ENCODE peak calls at places on chromosome 5, in seven cellular contexts. K, B, I, D, N, H and M are unnamed samples.

GRCh38 chr5:75335952-75336624 is 932 bp upstream of the HMGCR start:
- DNase-seq in N (peak; percentile 63), D (peak; percentile 77), K (no peak), I (no peak), B (peak; percentile 81), H (peak; percentile 90), M (peak; percentile 73)

GRCh38 chr5:129460121-129460950 is at the start of gene ADAMTS19:
- DNase-seq in I (peak; percentile 59), K (peak; percentile 18), N (peak; percentile 29), H (peak; percentile 14), D (peak; percentile 19), B (no peak), M (peak; percentile 61)

GRCh38 chr5:109146611-109147010 is 263.2 kb downstream of the PJA2 start:
- DNase-seq in B (no peak), D (no peak), K (no peak), I (no peak), N (no peak), H (no peak), M (no peak)

GRCh38 chr5:121144764-121145163 is 680.7 kb downstream of the PRR16 start:
- DNase-seq in N (no peak), I (no peak), H (no peak), K (no peak), B (no peak), D (no peak), M (no peak)

GRCh38 chr5:61569353-61569752 is 237.3 kb downstream of the ZSWIM6 start:
- DNase-seq in B (no peak), N (no peak), D (no peak), I (peak; percentile 75), H (no peak), K (peak; percentile 43), M (no peak)

GRCh38 chr5:181241393-181241975 is 2.2 kb downstream of the RACK1 start:
- DNase-seq in K (no peak), B (no peak), H (peak; percentile 64), I (no peak), N (no peak), D (no peak), M (peak; percentile 29)

GRCh38 chr5:54986269-54986654 is 869 bp upstream of the ESM1 start:
- DNase-seq in H (no peak), I (no peak), B (no peak), K (no peak), D (no peak), N (no peak), M (no peak)

GRCh38 chr5:1065891-1066650 is 45.8 kb downstream of the SLC12A7 start:
- DNase-seq in D (no peak), N (no peak), B (no peak), I (peak; percentile 41), H (no peak), K (peak; percentile 10), M (peak; percentile 13)

GRCh38 chr5:67211926-67212325 is 15.3 kb upstream of the CD180 start:
- DNase-seq in I (no peak), N (no peak), K (no peak), D (peak; percentile 59), H (peak; percentile 48), B (no peak), M (no peak)

GRCh38 chr5:134003957-134004625 is 684 bp downstream of the VDAC1 start:
- DNase-seq in I (peak; percentile 87), D (no peak), N (peak; percentile 36), K (peak; percentile 69), H (peak; percentile 49), B (no peak), M (peak; percentile 82)

GRCh38 chr5:131747180-131748105 is 49.4 kb downstream of the FNIP1 start:
- DNase-seq in K (no peak), H (no peak), I (no peak), N (no peak), D (no peak), B (no peak), M (no peak)

GRCh38 chr5:39138182-39138487 is 63.9 kb upstream of the RICTOR start:
- DNase-seq in I (no peak), B (no peak), D (no peak), H (no peak), N (no peak), K (no peak), M (no peak)

GRCh38 chr5:165642366-165642765 is 2136.9 kb downstream of the MAT2B start:
- DNase-seq in D (no peak), I (no peak), N (no peak), B (no peak), K (no peak), H (no peak), M (no peak)

GRCh38 chr5:154421868-154422267 is 23.9 kb upstream of the SAP30L start:
- DNase-seq in N (peak; percentile 61), B (no peak), I (no peak), H (peak; percentile 37), K (no peak), D (no peak), M (peak; percentile 58)

GRCh38 chr5:34571380-34572041 is 84.6 kb upstream of the RAI14 start:
- DNase-seq in D (peak; percentile 75), N (no peak), I (no peak), H (no peak), B (no peak), K (no peak), M (no peak)

GRCh38 chr5:148179234-148179824 is 11.0 kb downstream of the SPINK14 start:
- DNase-seq in I (no peak), D (peak; percentile 11), H (peak; percentile 71), K (no peak), B (peak; percentile 15), N (no peak), M (peak; percentile 12)

GRCh38 chr5:169980418-169981053 is at the start of gene INSYN2B:
- DNase-seq in K (peak; percentile 51), N (peak; percentile 28), D (peak; percentile 56), I (no peak), B (peak; percentile 84), H (peak; percentile 86), M (peak; percentile 63)

GRCh38 chr5:159971514-159971913 is 37.4 kb upstream of the TTC1 start:
- DNase-seq in B (no peak), D (no peak), H (no peak), I (no peak), K (no peak), N (no peak), M (no peak)

GRCh38 chr5:159969966-159970365 is 39.0 kb upstream of the TTC1 start:
- DNase-seq in I (no peak), D (no peak), N (no peak), H (no peak), B (no peak), K (no peak), M (no peak)

GRCh38 chr5:159972538-159973362 is 36.2 kb upstream of the TTC1 start:
- DNase-seq in H (no peak), I (peak; percentile 73), K (no peak), B (no peak), N (no peak), D (no peak), M (peak; percentile 35)

GRCh38 chr5:159971038-159971437 is 37.9 kb upstream of the TTC1 start:
- DNase-seq in B (no peak), D (no peak), H (no peak), K (no peak), I (no peak), N (no peak), M (no peak)

GRCh38 chr5:159971931-159972461 is 36.9 kb upstream of the TTC1 start:
- DNase-seq in D (no peak), I (peak; percentile 75), H (no peak), N (peak; percentile 47), K (no peak), B (no peak), M (peak; percentile 61)
- H3K4me3 ChIP-seq in D (peak overlapping the region; percentile 34), I (no peak overlapping the region), H (no peak overlapping the region), N (peak overlapping the region; percentile 35), K (peak overlapping the region; percentile 60), B (peak overlapping the region; percentile 15), M (no peak overlapping the region)

DNA sequence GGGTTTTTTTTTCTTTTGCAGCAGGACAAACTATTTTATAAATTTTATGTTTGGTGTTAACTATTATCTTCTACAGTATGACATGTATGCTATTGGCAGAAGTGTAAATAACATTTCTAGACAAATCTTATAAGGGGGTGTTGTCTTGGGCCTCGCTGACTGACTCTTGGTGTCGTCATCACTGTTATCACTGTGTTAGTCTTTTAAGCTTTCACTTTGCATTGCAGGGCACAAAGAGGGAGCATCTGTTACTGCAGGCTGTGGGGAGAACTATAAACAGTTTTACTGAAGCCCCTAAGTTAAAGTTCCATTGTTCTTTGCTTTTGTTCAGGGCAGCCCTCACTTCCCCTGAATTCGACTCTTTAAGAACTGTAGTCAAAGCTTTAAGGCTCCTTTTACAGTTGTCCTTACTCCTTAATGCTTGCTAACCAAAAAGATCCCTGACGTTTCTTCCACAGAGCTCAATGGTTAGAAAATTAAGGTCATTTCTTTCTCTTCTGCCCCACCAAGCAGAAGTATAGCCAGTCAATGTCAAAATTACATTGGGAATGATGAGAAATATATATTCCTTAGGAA is 605.0 kb downstream of the RAB3C start:
- DNase-seq in B (no peak), I (no peak), N (peak; percentile 23), D (no peak), K (no peak), H (peak; percentile 70), M (no peak)
- H3K4me3 ChIP-seq in B (no peak overlapping the region), I (no peak overlapping the region), N (peak overlapping the region; percentile 34), D (no peak overlapping the region), K (peak overlapping the region; percentile 55), H (peak overlapping the region; percentile 8), M (peak overlapping the region; percentile 29)

GRCh38 chr5:142322403-142322746 is 2.4 kb downstream of the SPRY4 start:
- DNase-seq in K (no peak), H (no peak), I (no peak), D (no peak), B (no peak), N (no peak), M (no peak)
- H3K4me3 ChIP-seq in K (peak overlapping the region; percentile 96), H (no peak overlapping the region), I (peak overlapping the region; percentile 74), D (peak overlapping the region; percentile 92), B (peak overlapping the region; percentile 98), N (no peak overlapping the region), M (peak overlapping the region; percentile 95)

DNA sequence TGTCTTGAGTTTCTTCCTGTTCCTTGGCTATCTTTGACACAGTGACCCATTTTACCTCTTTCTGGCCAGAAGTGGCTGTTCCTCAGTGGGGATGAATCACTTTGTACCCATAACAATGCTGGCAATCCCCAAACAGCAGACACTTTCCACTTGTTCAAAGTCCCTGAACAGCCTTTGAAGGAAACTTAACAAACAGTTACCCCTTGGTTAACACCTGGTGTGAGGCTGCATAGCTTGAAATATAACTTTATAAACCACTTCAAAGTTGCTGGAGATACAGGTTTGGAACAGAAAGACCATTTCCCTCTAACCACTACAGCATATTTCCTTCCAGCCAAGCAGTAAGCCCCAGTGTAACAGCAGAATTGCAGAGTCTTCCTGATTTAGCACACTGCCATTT is 225.8 kb downstream of the PIK3R1 start:
- DNase-seq in I (no peak), H (no peak), D (no peak), K (no peak), B (no peak), N (no peak), M (no peak)
- H3K4me3 ChIP-seq in I (no peak overlapping the region), H (no peak overlapping the region), D (no peak overlapping the region), K (no peak overlapping the region), B (no peak overlapping the region), N (no peak overlapping the region), M (no peak overlapping the region)